ENCODE peak calls at places on chromosomes 13 and 19, in five cellular contexts. N is thoracic aorta, O is astrocyte, I is aorta, F is K562. S is an unnamed sample.
A peak's percentile ranks its signal among the peaks of the same experiment; 100 is the strongest.

GRCh38 chr19:46350758-46351159 is 3.9 kb downstream of the PPP5C start:
- DNase-seq in N (no peak), O (no peak), I (peak; percentile 64), F (no peak), S (no peak)

GRCh38 chr13:27954406-27954851 is 14.7 kb downstream of the CDX2 start:
- DNase-seq in N (no peak), O (no peak), I (no peak), F (no peak), S (peak; percentile 51)

GRCh38 chr19:40724848-40725247 is 7.9 kb downstream of the ITPKC start:
- DNase-seq in N (no peak), O (no peak), I (no peak), F (no peak), S (no peak)

GRCh38 chr19:16572332-16573211 is at the start of gene SLC35E1:
- DNase-seq in N (peak; percentile 73), O (peak; percentile 88), I (peak; percentile 97), F (peak; percentile 98), S (peak; percentile 97)

GRCh38 chr19:52735734-52736133 is 890 bp upstream of the ZNF611 start:
- DNase-seq in N (no peak), O (peak; percentile 60), I (peak; percentile 75), F (no peak), S (peak; percentile 15)

GRCh38 chr19:43784251-43784980 is 3.6 kb upstream of the KCNN4 start:
- DNase-seq in N (no peak), O (peak; percentile 83), I (peak; percentile 74), F (peak; percentile 94), S (peak; percentile 92)

GRCh38 chr13:48066310-48066989 is 28.5 kb downstream of the MED4 start:
- DNase-seq in N (no peak), O (peak; percentile 12), I (no peak), F (peak; percentile 26), S (peak; percentile 10)

GRCh38 chr19:35161434-35161743 is 6.9 kb downstream of the FXYD5 start:
- DNase-seq in N (no peak), O (no peak), I (no peak), F (peak; percentile 76), S (no peak)

GRCh38 chr13:94849254-94849653 is 136.9 kb upstream of the SOX21 start:
- DNase-seq in N (no peak), O (no peak), I (no peak), F (no peak), S (no peak)

GRCh38 chr19:344625-345319 is at the start of gene MIER2:
- DNase-seq in N (peak; percentile 29), O (peak; percentile 27), I (peak; percentile 83), F (peak; percentile 89), S (peak; percentile 87)

GRCh38 chr19:39408392-39409206 is 2.0 kb downstream of the ZFP36 start:
- DNase-seq in N (no peak), O (no peak), I (no peak), F (no peak), S (peak; percentile 68)

GRCh38 chr13:74871671-74872070 is 610.3 kb downstream of the TBC1D4 start:
- DNase-seq in N (no peak), O (no peak), I (no peak), F (no peak), S (no peak)

GRCh38 chr13:31369213-31369612 is 169.4 kb downstream of the B3GLCT start:
- DNase-seq in N (no peak), O (peak; percentile 37), I (no peak), F (no peak), S (no peak)

GRCh38 chr19:15911599-15912237 is 13.8 kb upstream of the CYP4F2 start:
- DNase-seq in N (no peak), O (no peak), I (no peak), F (no peak), S (no peak)

GRCh38 chr13:51249254-51249653 is 27.1 kb downstream of the FAM124A start:
- DNase-seq in N (no peak), O (peak; percentile 27), I (no peak), F (no peak), S (no peak)

GRCh38 chr13:89968468-89968867 is 1379.0 kb upstream of the MIR17HG start:
- DNase-seq in N (no peak), O (no peak), I (no peak), F (no peak), S (no peak)

GRCh38 chr19:57633832-57634131 is 814 bp downstream of the ZNF211 start:
- DNase-seq in N (no peak), O (no peak), I (no peak), F (no peak), S (no peak)

GRCh38 chr19:56145698-56146097 is 4.6 kb downstream of the ZNF444 start:
- DNase-seq in N (no peak), O (no peak), I (no peak), F (no peak), S (no peak)

GRCh38 chr13:30690282-30691188 is 44.8 kb upstream of the ALOX5AP start:
- DNase-seq in N (no peak), O (peak; percentile 93), I (peak; percentile 84), F (peak; percentile 31), S (peak; percentile 96)

GRCh38 chr13:83515267-83515666 is 367.0 kb downstream of the SLITRK1 start:
- DNase-seq in N (no peak), O (peak; percentile 25), I (no peak), F (no peak), S (peak; percentile 74)

GRCh38 chr13:36207672-36208071 is 6.7 kb downstream of the SOHLH2 start:
- DNase-seq in N (no peak), O (no peak), I (no peak), F (peak; percentile 7), S (no peak)

GRCh38 chr19:29540128-29540527 is 14.3 kb downstream of the VSTM2B start:
- DNase-seq in N (no peak), O (no peak), I (no peak), F (no peak), S (no peak)

GRCh38 chr13:47233734-47234133 is 336.9 kb upstream of the HTR2A start:
- DNase-seq in N (no peak), O (no peak), I (no peak), F (no peak), S (peak; percentile 11)

GRCh38 chr13:27730191-27730590 is 62.1 kb upstream of the GSX1 start:
- DNase-seq in N (no peak), O (no peak), I (no peak), F (no peak), S (no peak)

GRCh38 chr13:51920786-51921185 is 59.0 kb downstream of the CCDC70 start:
- DNase-seq in N (no peak), O (no peak), I (no peak), F (no peak), S (no peak)

GRCh38 chr19:11737964-11738745 is 591 bp downstream of the ZNF823 start:
- DNase-seq in N (peak; percentile 2), O (no peak), I (peak; percentile 64), F (peak; percentile 77), S (peak; percentile 70)
- H3K27ac ChIP-seq in N (peak overlapping the region; percentile 87), O (peak overlapping the region; percentile 61), I (no peak overlapping the region), F (peak overlapping the region; percentile 78), S (peak overlapping the region; percentile 40)

DNA sequence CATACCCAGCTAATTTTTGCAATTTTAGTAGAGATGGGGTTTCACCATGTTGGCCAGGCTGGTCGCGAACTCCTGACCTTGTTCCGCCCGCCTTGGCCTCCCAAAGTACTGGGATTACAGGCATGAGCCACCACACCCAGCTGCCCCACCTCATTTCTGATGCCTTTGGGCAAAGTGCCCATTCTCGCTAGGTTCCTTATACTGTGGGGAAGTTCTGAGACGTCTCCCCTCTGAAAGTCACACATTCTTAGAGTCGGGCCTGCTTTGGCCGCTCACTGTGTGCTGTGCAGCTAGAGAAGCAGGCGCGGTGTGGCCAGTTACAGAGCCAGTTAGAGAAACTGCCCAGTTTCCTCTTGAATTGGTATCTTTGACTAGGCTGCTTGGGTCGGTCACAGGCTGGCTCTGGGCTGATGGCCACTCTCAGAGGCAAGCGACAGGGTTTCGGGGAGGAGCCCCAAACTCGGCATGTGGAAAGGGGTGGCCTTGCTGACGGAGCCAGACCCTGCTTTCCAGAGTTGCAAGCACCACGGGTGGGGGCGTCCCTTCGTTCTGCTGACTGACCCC is 18.0 kb downstream of the PRAM1 start:
- DNase-seq in N (no peak), O (no peak), I (peak; percentile 81), F (no peak), S (no peak)
- H3K27ac ChIP-seq in N (no peak overlapping the region), O (no peak overlapping the region), I (no peak overlapping the region), F (no peak overlapping the region), S (no peak overlapping the region)

GRCh38 chr19:3370728-3371591 is 4.6 kb downstream of the NFIC start:
- DNase-seq in N (no peak), O (no peak), I (no peak), F (no peak), S (no peak)

GRCh38 chr19:3373971-3374368 is 7.6 kb downstream of the NFIC start:
- DNase-seq in N (no peak), O (no peak), I (no peak), F (no peak), S (peak; percentile 40)

GRCh38 chr19:3374369-3375112 is 8.2 kb downstream of the NFIC start:
- DNase-seq in N (no peak), O (no peak), I (no peak), F (peak; percentile 92), S (no peak)

GRCh38 chr19:3370214-3370720 is 3.9 kb downstream of the NFIC start:
- DNase-seq in N (no peak), O (no peak), I (no peak), F (no peak), S (peak; percentile 34)

DNA sequence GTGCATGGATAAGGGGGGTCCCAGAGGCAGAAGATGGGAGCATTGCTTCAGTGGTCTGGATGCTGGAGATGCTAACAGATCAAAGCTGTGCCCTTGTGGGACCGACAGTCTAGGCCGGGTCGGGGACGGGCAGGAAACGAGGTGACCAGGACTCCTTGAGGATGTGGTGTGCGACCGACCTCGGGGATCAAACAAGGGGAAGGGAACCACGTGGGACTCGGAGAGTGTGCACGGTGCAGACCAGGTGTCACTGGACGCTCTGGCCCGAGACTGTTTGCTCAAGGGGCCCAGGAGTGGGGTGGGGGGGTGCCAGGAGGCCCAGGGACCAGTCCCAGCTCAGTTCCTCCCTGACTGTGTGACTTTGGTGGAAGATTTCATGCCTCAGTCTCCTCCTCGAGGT is 6.0 kb downstream of the NFIC start:
- DNase-seq in N (no peak), O (no peak), I (no peak), F (no peak), S (no peak)
- H3K27ac ChIP-seq in N (peak overlapping the region; percentile 99), O (no peak overlapping the region), I (no peak overlapping the region), F (peak overlapping the region; percentile 54), S (no peak overlapping the region)

DNA sequence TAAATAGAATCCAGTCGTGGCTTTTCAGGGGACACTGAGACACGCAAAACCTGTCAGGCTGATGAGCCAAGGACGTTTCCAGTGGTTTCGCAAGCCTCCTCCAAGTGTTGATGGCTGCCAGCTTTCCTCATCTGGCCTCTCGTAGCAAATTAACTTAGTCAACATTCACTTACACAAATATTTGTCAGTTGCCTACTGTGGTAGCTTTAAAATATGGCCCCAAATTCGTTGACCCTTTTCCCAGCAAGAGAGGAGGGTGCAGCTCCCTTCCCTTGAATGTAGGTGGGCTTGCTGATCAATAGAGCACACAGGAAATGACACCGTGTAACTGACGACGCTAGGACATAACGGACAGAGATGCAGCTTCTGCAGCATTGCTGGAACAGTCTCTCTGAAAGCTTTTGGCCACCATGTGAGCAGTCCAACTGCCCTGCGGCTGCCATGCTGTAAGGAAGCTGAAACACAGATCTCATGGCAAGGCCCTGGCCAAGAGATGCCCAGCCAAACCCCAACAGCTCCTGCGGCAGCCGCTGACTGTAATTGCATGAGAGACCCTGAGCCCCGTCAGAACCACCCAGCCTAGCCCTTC is 5.5 kb upstream of the RANBP3 start:
- DNase-seq in N (no peak), O (no peak), I (no peak), F (peak; percentile 30), S (peak; percentile 65)
- H3K27ac ChIP-seq in N (no peak overlapping the region), O (no peak overlapping the region), I (no peak overlapping the region), F (peak overlapping the region; percentile 68), S (peak overlapping the region; percentile 23)